ENCODE peak calls at places on chromosomes 12 and 14, in seven cellular contexts. K, S, F, Q, N, A and H are unnamed samples.

GRCh38 chr14:77158175-77158908 is 16.8 kb upstream of the ZDHHC22 start:
- DNase-seq in K (no peak), S (no peak), F (no peak), Q (no peak), N (peak), A (no peak), H (no peak)

GRCh38 chr12:105399428-105400081 is 69.1 kb downstream of the C12orf75 start:
- DNase-seq in K (no peak), S (no peak), F (no peak), Q (no peak), N (no peak), A (no peak), H (no peak)

GRCh38 chr12:6975297-6976032 is 4.8 kb downstream of the EMG1 start:
- DNase-seq in K (no peak), S (no peak), F (no peak), Q (no peak), N (no peak), A (no peak), H (no peak)

GRCh38 chr12:41596190-41596589 is 408.1 kb downstream of the PDZRN4 start:
- DNase-seq in K (no peak), S (no peak), F (no peak), Q (no peak), N (no peak), A (no peak), H (no peak)

GRCh38 chr12:4274396-4274959 is 916 bp downstream of the CCND2 start:
- DNase-seq in K (no peak), S (peak), F (no peak), Q (no peak), N (no peak), A (no peak), H (no peak)

GRCh38 chr12:77685112-77685511 is 145.6 kb upstream of the NAV3 start:
- DNase-seq in K (no peak), S (no peak), F (peak), Q (peak), N (peak), A (no peak), H (no peak)

GRCh38 chr12:46680506-46680905 is 145.3 kb downstream of the SLC38A4 start:
- DNase-seq in K (no peak), S (no peak), F (no peak), Q (no peak), N (no peak), A (no peak), H (no peak)

GRCh38 chr14:85917631-85918030 is 387.7 kb downstream of the FLRT2 start:
- DNase-seq in K (no peak), S (no peak), F (no peak), Q (no peak), N (no peak), A (no peak), H (no peak)

GRCh38 chr12:48986720-48987291 is 8.7 kb downstream of the WNT1 start:
- DNase-seq in K (no peak), S (no peak), F (no peak), Q (no peak), N (peak), A (no peak), H (no peak)

GRCh38 chr14:35992816-35993511 is 166.8 kb downstream of the BRMS1L start:
- DNase-seq in K (no peak), S (no peak), F (no peak), Q (no peak), N (no peak), A (no peak), H (no peak)

GRCh38 chr12:66548338-66549049 is 130.4 kb downstream of the GRIP1 start:
- DNase-seq in K (no peak), S (no peak), F (no peak), Q (peak), N (no peak), A (no peak), H (no peak)

GRCh38 chr12:10385181-10385613 is 4.6 kb downstream of the KLRK1 start:
- DNase-seq in K (no peak), S (no peak), F (no peak), Q (no peak), N (no peak), A (no peak), H (no peak)

GRCh38 chr12:6688543-6688999 is 604 bp downstream of the ZNF384 start:
- DNase-seq in K (peak), S (peak), F (no peak), Q (peak), N (no peak), A (no peak), H (peak)

GRCh38 chr14:24051789-24052655 is at the start of gene CARMIL3:
- DNase-seq in K (peak), S (peak), F (no peak), Q (peak), N (peak), A (peak), H (peak)

GRCh38 chr12:6935221-6935550 is 7.4 kb downstream of the ATN1 start:
- DNase-seq in K (no peak), S (no peak), F (no peak), Q (no peak), N (no peak), A (no peak), H (no peak)

GRCh38 chr12:64433915-64434314 is 18.0 kb upstream of the TBK1 start:
- DNase-seq in K (no peak), S (no peak), F (no peak), Q (no peak), N (no peak), A (no peak), H (no peak)

GRCh38 chr12:108551556-108551955 is 9.4 kb downstream of the SART3 start:
- DNase-seq in K (no peak), S (no peak), F (no peak), Q (no peak), N (no peak), A (no peak), H (no peak)

GRCh38 chr14:64774272-64774671 is 70.0 kb downstream of the PLEKHG3 start:
- DNase-seq in K (no peak), S (peak), F (no peak), Q (no peak), N (no peak), A (no peak), H (no peak)

GRCh38 chr12:120540445-120540844 is 6.3 kb downstream of the RNF10 start:
- DNase-seq in K (no peak), S (no peak), F (no peak), Q (no peak), N (no peak), A (no peak), H (no peak)

GRCh38 chr14:78598046-78598652 is 428.0 kb downstream of the NRXN3 start:
- DNase-seq in K (no peak), S (no peak), F (no peak), Q (peak), N (peak), A (no peak), H (peak)

GRCh38 chr14:34785223-34786006 is 71.0 kb upstream of the CFL2 start:
- DNase-seq in K (no peak), S (no peak), F (no peak), Q (no peak), N (no peak), A (no peak), H (no peak)

GRCh38 chr12:16520328-16520727 is 85.6 kb downstream of the LMO3 start:
- DNase-seq in K (no peak), S (no peak), F (no peak), Q (no peak), N (no peak), A (no peak), H (no peak)

GRCh38 chr14:20377171-20377570 is 33.7 kb downstream of the PARP2 start:
- DNase-seq in K (no peak), S (no peak), F (no peak), Q (no peak), N (no peak), A (no peak), H (no peak)

GRCh38 chr14:66974397-66975025 is 214.7 kb upstream of the GARIN2 start:
- DNase-seq in K (no peak), S (no peak), F (peak), Q (no peak), N (no peak), A (no peak), H (no peak)

GRCh38 chr12:943051-943450 is 6.4 kb downstream of the RAD52 start:
- DNase-seq in K (no peak), S (no peak), F (no peak), Q (no peak), N (no peak), A (no peak), H (no peak)

GRCh38 chr12:129109174-129110001 is 256.1 kb downstream of the GLT1D1 start:
- DNase-seq in K (no peak), S (no peak), F (no peak), Q (no peak), N (no peak), A (no peak), H (no peak)